ENCODE peak calls at places on chromosome 1, in nine cellular contexts. U is cardiac muscle cell; R is fibroblast of lung; O is colonic mucosa; T is adrenal gland; W is thoracic aorta; M is CD8-positive, alpha-beta T cell; X is suprapubic skin; P is lower lobe of right lung. C is an unnamed sample.

GRCh38 chr1:40980453-40981121 is 1.1 kb downstream of the CTPS1 start:
- DNase-seq in U (no peak), R (no peak), O (peak), T (no peak), W (no peak), M (peak), X (peak), P (no peak), C (peak)

GRCh38 chr1:183719289-183719688 is 66.2 kb upstream of the APOBEC4 start:
- DNase-seq in U (no peak), R (no peak), O (no peak), T (no peak), W (no peak), M (no peak), X (no peak), P (no peak), C (no peak)

GRCh38 chr1:212671342-212672031 is 28.2 kb downstream of the BATF3 start:
- DNase-seq in U (no peak), R (peak), O (no peak), T (peak), W (no peak), M (no peak), X (no peak), P (peak), C (no peak)

GRCh38 chr1:230642263-230642959 is at the start of gene COG2:
- DNase-seq in U (peak), R (peak), O (peak), T (peak), W (peak), M (peak), X (peak), P (peak), C (peak)

GRCh38 chr1:152497273-152497672 is 13.3 kb upstream of the LCE5A start:
- DNase-seq in U (no peak), R (no peak), O (no peak), T (no peak), W (no peak), M (no peak), X (no peak), P (no peak), C (no peak)

GRCh38 chr1:51264470-51264869 is 28.4 kb downstream of the RNF11 start:
- DNase-seq in U (no peak), R (peak), O (no peak), T (no peak), W (no peak), M (no peak), X (no peak), P (no peak), C (no peak)

GRCh38 chr1:89724369-89725015 is 91.6 kb downstream of the LRRC8C start:
- DNase-seq in U (no peak), R (no peak), O (no peak), T (no peak), W (no peak), M (no peak), X (no peak), P (no peak), C (no peak)

GRCh38 chr1:51535006-51535592 is 16.0 kb upstream of the EPS15 start:
- DNase-seq in U (peak), R (peak), O (peak), T (peak), W (no peak), M (peak), X (no peak), P (no peak), C (peak)

GRCh38 chr1:115545096-115545720 is 96.6 kb upstream of the VANGL1 start:
- DNase-seq in U (no peak), R (no peak), O (no peak), T (no peak), W (no peak), M (no peak), X (no peak), P (no peak), C (no peak)

GRCh38 chr1:183576537-183576936 is 13.7 kb downstream of the NCF2 start:
- DNase-seq in U (peak), R (no peak), O (no peak), T (no peak), W (no peak), M (no peak), X (no peak), P (no peak), C (no peak)

GRCh38 chr1:211323156-211324063 is 3.2 kb upstream of the TRAF5 start:
- DNase-seq in U (peak), R (peak), O (peak), T (peak), W (peak), M (peak), X (no peak), P (no peak), C (peak)

GRCh38 chr1:226248091-226248490 is 24.6 kb downstream of the MIXL1 start:
- DNase-seq in U (no peak), R (peak), O (no peak), T (no peak), W (no peak), M (no peak), X (no peak), P (no peak), C (no peak)

GRCh38 chr1:95043141-95043980 is 29.4 kb downstream of the ALG14 start:
- DNase-seq in U (peak), R (peak), O (peak), T (peak), W (peak), M (peak), X (peak), P (peak), C (peak)

GRCh38 chr1:228340686-228341449 is 65.8 kb downstream of the TRIM11 start:
- DNase-seq in U (no peak), R (peak), O (no peak), T (peak), W (no peak), M (no peak), X (peak), P (peak), C (no peak)

GRCh38 chr1:108016451-108016920 is 51.5 kb upstream of the VAV3 start:
- DNase-seq in U (peak), R (peak), O (no peak), T (peak), W (no peak), M (no peak), X (no peak), P (no peak), C (no peak)

GRCh38 chr1:19128965-19129514 is 81.0 kb downstream of the UBR4 start:
- DNase-seq in U (no peak), R (no peak), O (no peak), T (peak), W (no peak), M (no peak), X (no peak), P (no peak), C (no peak)

GRCh38 chr1:80212958-80213357 is 1206.4 kb upstream of the ADGRL4 start:
- DNase-seq in U (no peak), R (no peak), O (no peak), T (no peak), W (no peak), M (no peak), X (no peak), P (no peak), C (no peak)

GRCh38 chr1:204978782-204979181 is 64.2 kb upstream of the CNTN2 start:
- DNase-seq in U (no peak), R (no peak), O (no peak), T (no peak), W (no peak), M (no peak), X (no peak), P (no peak), C (no peak)

GRCh38 chr1:177448652-177449351 is 278.0 kb downstream of the BRINP2 start:
- DNase-seq in U (no peak), R (peak), O (no peak), T (no peak), W (no peak), M (no peak), X (no peak), P (no peak), C (no peak)

GRCh38 chr1:150259758-150260669 is 2.4 kb downstream of the CA14 start:
- DNase-seq in U (peak), R (no peak), O (peak), T (peak), W (no peak), M (no peak), X (no peak), P (peak), C (no peak)

GRCh38 chr1:20143734-20144565 is 4.8 kb downstream of the PLA2G2F start:
- DNase-seq in U (no peak), R (no peak), O (no peak), T (no peak), W (no peak), M (no peak), X (peak), P (peak), C (no peak)

GRCh38 chr1:233614743-233615521 is 1.0 kb downstream of the KCNK1 start:
- DNase-seq in U (peak), R (no peak), O (peak), T (no peak), W (no peak), M (no peak), X (no peak), P (no peak), C (no peak)

GRCh38 chr1:12486401-12487005 is 131.5 kb downstream of the DHRS3 start:
- DNase-seq in U (peak), R (no peak), O (no peak), T (peak), W (no peak), M (no peak), X (no peak), P (peak), C (no peak)

GRCh38 chr1:8875216-8875861 is 3.1 kb downstream of the ENO1 start:
- DNase-seq in U (no peak), R (no peak), O (no peak), T (no peak), W (no peak), M (no peak), X (no peak), P (no peak), C (no peak)

GRCh38 chr1:101162736-101163405 is 73.9 kb upstream of the S1PR1 start:
- DNase-seq in U (no peak), R (no peak), O (no peak), T (no peak), W (no peak), M (no peak), X (no peak), P (no peak), C (no peak)

GRCh38 chr1:21620461-21620860 is 48.7 kb downstream of the RAP1GAP start:
- DNase-seq in U (no peak), R (no peak), O (no peak), T (peak), W (no peak), M (no peak), X (no peak), P (no peak), C (no peak)

GRCh38 chr1:188117436-188117835 is 1288.7 kb downstream of the PLA2G4A start:
- DNase-seq in U (no peak), R (no peak), O (no peak), T (no peak), W (no peak), M (no peak), X (no peak), P (no peak), C (no peak)

GRCh38 chr1:100344774-100345173 is 7.5 kb upstream of the CDC14A start:
- DNase-seq in U (no peak), R (no peak), O (no peak), T (no peak), W (no peak), M (no peak), X (no peak), P (no peak), C (no peak)

GRCh38 chr1:112509660-112510178 is 954 bp downstream of the WNT2B start:
- DNase-seq in U (no peak), R (no peak), O (no peak), T (no peak), W (no peak), M (no peak), X (no peak), P (no peak), C (no peak)

GRCh38 chr1:63630238-63630637 is 37.0 kb downstream of the PGM1 start:
- DNase-seq in U (no peak), R (no peak), O (no peak), T (no peak), W (no peak), M (no peak), X (no peak), P (no peak), C (no peak)

DNA sequence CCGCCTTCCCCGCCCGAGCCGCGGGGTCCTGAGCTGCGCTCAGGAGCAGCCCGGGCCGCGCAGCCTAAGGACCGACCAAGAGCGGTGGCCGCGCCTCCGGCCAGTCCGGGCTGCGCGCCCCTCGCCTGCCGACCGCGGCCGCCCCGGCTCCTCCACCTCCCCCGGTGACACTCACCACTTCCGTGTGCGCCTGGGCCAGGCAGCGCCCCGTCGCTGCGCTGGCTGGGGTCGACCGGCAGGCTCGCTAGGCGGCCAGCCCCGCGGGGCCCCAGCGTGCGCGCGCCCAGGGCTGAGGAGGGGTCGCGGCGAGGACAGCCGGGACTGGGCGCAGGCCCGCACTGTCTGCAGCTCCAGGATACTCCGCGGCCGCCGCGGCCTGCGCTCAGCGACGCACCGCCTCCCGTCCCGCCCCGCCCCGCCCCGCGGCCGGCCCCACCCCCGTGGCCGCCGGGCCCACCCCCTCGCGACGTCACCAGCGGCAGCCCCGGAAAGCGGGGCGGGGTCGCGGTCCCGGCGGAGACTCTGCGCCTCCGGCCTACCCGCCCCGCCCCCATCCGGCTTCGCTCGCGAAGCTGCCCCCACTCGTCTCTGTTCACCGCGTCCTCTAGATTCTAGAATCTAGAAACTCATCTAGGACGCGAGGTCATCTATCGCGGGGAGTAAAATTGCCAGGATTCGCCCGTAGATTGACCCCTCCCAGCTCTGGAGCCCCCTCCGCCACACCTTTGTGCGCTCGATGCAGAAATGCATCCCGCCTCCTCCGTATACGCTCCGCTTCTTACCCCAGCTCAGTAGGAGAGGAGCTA is at the start of gene JAK1:
- DNase-seq in U (peak), R (peak), O (peak), T (peak), W (peak), M (peak), X (peak), P (peak), C (peak)
- TF ChIP-seq CTCF in U (no peak), R (no peak), O (no peak), T (no peak), W (no peak), M (no peak), X (no peak), P (no peak), C (no peak)

GRCh38 chr1:236465959-236466303 is 57.9 kb upstream of the LGALS8 start:
- DNase-seq in U (no peak), R (no peak), O (no peak), T (no peak), W (no peak), M (no peak), X (no peak), P (no peak), C (no peak)

GRCh38 chr1:236465231-236465958 is 58.4 kb upstream of the LGALS8 start:
- DNase-seq in U (no peak), R (no peak), O (no peak), T (no peak), W (no peak), M (no peak), X (no peak), P (no peak), C (no peak)

GRCh38 chr1:236469466-236469865 is 54.3 kb upstream of the LGALS8 start:
- DNase-seq in U (no peak), R (no peak), O (no peak), T (no peak), W (no peak), M (no peak), X (no peak), P (no peak), C (no peak)

GRCh38 chr1:236468625-236469024 is 55.2 kb upstream of the LGALS8 start:
- DNase-seq in U (no peak), R (no peak), O (no peak), T (no peak), W (no peak), M (no peak), X (no peak), P (no peak), C (no peak)

DNA sequence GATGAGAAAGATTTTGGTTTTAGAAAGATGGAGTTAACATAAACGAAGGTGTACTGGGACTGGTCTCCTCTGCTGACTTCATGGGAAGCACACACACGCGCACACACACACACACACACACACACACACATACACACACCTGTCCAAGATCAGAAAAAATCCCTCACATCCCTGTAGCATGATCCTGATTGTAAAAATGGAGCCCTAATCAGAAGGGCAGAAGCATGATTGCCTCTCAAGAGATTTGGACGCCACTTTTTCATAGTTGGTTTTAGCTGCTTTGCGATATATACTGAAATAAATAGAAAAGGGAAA is 56.5 kb upstream of the LGALS8 start:
- DNase-seq in U (no peak), R (no peak), O (no peak), T (no peak), W (no peak), M (no peak), X (no peak), P (no peak), C (no peak)
- H3K27ac ChIP-seq in U (no peak), R (no peak), O (no peak), T (no peak), W (no peak), M (no peak), X (no peak), P (no peak), C (no peak)

DNA sequence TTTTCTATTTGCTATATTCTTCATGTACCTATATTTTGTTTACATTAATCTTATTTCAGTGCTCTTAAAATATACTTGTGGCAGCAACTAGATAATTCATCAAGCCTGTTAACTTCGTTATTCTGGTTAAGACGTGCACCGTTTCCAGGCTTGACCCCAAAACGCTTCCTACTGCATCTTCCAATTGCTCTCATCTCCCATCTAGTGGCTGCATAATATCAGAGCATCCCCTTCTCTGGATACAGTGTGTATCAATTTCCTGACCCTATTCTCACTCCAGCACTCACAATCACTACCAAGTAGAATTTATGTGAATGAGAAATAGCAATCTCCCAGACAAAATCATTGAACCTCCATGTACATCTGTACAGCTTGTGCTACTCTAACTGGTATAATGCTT is 1280.3 kb upstream of the B3GALT2 start:
- DNase-seq in U (peak), R (peak), O (no peak), T (no peak), W (no peak), M (no peak), X (no peak), P (no peak), C (no peak)
- TF ChIP-seq CTCF in U (peak), R (peak), O (no peak), T (no peak), W (no peak), M (no peak), X (no peak), P (no peak), C (no peak)

DNA sequence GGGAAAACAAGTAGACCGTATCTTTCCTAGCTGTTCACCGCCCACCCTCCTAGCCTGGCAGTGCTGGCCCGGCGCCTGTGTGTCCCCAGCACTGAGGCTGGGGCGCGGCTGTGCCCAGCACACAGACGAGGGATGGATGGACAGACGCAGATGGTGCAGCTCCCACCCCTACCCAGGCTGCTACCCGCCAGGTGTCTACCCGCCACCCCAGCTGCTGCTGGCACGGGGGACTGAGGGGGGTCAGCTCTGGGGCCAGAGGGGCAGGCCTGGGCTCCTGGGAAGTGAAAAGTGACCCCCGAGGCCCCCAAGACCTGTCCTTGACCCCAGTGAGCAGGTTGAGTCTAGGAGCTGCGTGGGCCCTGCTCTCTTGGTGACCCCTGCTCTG is 2.9 kb upstream of the VWA1 start:
- DNase-seq in U (no peak), R (no peak), O (no peak), T (peak), W (no peak), M (no peak), X (no peak), P (no peak), C (no peak)
- H3K27ac ChIP-seq in U (peak), R (no peak), O (peak), T (peak), W (peak), M (no peak), X (peak), P (peak), C (no peak)

GRCh38 chr1:30381266-30381665 is 342.1 kb downstream of the MATN1 start:
- DNase-seq in U (no peak), R (no peak), O (no peak), T (no peak), W (no peak), M (no peak), X (peak), P (no peak), C (no peak)

GRCh38 chr1:30379684-30380624 is 343.4 kb downstream of the MATN1 start:
- DNase-seq in U (peak), R (peak), O (peak), T (peak), W (no peak), M (peak), X (peak), P (no peak), C (peak)

GRCh38 chr1:30381671-30382365 is 341.6 kb downstream of the MATN1 start:
- DNase-seq in U (no peak), R (no peak), O (no peak), T (no peak), W (no peak), M (no peak), X (peak), P (no peak), C (no peak)

GRCh38 chr1:30378991-30379581 is 344.3 kb downstream of the MATN1 start:
- DNase-seq in U (no peak), R (peak), O (no peak), T (no peak), W (no peak), M (no peak), X (peak), P (no peak), C (no peak)

DNA sequence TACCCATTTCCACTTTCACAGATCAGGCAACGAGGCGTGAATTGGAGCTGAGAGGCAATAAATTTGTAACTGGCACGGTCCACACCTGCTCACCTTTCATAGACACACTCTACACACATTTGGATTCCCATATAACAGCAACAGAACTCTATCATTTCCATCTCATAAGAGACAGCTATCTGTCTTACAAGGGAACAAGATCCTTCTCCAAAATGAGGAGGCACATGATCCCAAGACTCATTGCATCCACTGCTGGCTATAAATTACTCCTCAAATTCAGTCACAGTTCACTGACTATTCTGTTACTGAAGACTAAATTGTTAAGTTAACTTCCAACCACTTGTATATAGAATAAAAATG is 342.8 kb downstream of the MATN1 start:
- DNase-seq in U (no peak), R (no peak), O (no peak), T (no peak), W (no peak), M (no peak), X (no peak), P (no peak), C (no peak)
- TF ChIP-seq CTCF in U (no peak), R (no peak), O (peak), T (no peak), W (no peak), M (peak), X (no peak), P (no peak), C (peak)

GRCh38 chr1:54229281-54229891 is 29.4 kb downstream of the MRPL37 start:
- DNase-seq in U (no peak), R (no peak), O (no peak), T (peak), W (no peak), M (no peak), X (no peak), P (no peak), C (no peak)
- H3K27ac ChIP-seq in U (no peak), R (peak), O (no peak), T (peak), W (peak), M (no peak), X (no peak), P (no peak), C (no peak)

C was measured in CD4-positive, alpha-beta T cell.